ENCODE peak calls at places on chromosomes 1 and 21, in six cellular contexts. One of them, this sample, is unnamed.

GRCh38 chr21:32515869-32516268 is 69.5 kb downstream of the TCP10L start:
- DNase-seq in GM12878: no peak
- DNase-seq in HepG2: no peak
- DNase-seq in IMR-90: peak; percentile 41
- DNase-seq in HEK293T: no peak
- DNase-seq in K562: no peak
- DNase-seq in this sample: no peak

GRCh38 chr1:20610950-20611349 is 22.1 kb downstream of the CDA start:
- DNase-seq in HEK293T: no peak
- DNase-seq in K562: no peak
- DNase-seq in GM12878: no peak
- DNase-seq in HepG2: no peak
- DNase-seq in IMR-90: no peak
- DNase-seq in this sample: no peak

GRCh38 chr1:221576268-221576667 is 165.6 kb downstream of the DUSP10 start:
- DNase-seq in GM12878: no peak
- DNase-seq in HEK293T: no peak
- DNase-seq in K562: no peak
- DNase-seq in HepG2: no peak
- DNase-seq in IMR-90: peak; percentile 96
- DNase-seq in this sample: peak; percentile 59

GRCh38 chr1:86957206-86957605 is 42.8 kb downstream of the HS2ST1 start:
- DNase-seq in HepG2: no peak
- DNase-seq in K562: no peak
- DNase-seq in HEK293T: no peak
- DNase-seq in IMR-90: peak; percentile 35
- DNase-seq in GM12878: no peak
- DNase-seq in this sample: no peak

GRCh38 chr21:45073301-45074047 is 906 bp upstream of the ADARB1 start:
- DNase-seq in HepG2: peak; percentile 31
- DNase-seq in HEK293T: peak; percentile 61
- DNase-seq in K562: peak; percentile 88
- DNase-seq in IMR-90: peak; percentile 44
- DNase-seq in GM12878: no peak
- DNase-seq in this sample: no peak

GRCh38 chr1:20192364-20192763 is 6.0 kb upstream of the PLA2G2C start:
- DNase-seq in K562: no peak
- DNase-seq in GM12878: no peak
- DNase-seq in HEK293T: no peak
- DNase-seq in HepG2: no peak
- DNase-seq in IMR-90: peak; percentile 11
- DNase-seq in this sample: no peak

GRCh38 chr21:34909492-34910292 is 139.4 kb downstream of the RUNX1 start:
- DNase-seq in K562: no peak
- DNase-seq in HEK293T: no peak
- DNase-seq in HepG2: no peak
- DNase-seq in IMR-90: peak; percentile 51
- DNase-seq in GM12878: no peak
- DNase-seq in this sample: no peak

GRCh38 chr1:230668227-230668626 is 25.9 kb downstream of the COG2 start:
- DNase-seq in HepG2: no peak
- DNase-seq in K562: no peak
- DNase-seq in IMR-90: no peak
- DNase-seq in HEK293T: no peak
- DNase-seq in GM12878: no peak
- DNase-seq in this sample: no peak

GRCh38 chr1:24126023-24126671 is 14.2 kb upstream of the MYOM3 start:
- DNase-seq in HEK293T: no peak
- DNase-seq in K562: no peak
- DNase-seq in HepG2: no peak
- DNase-seq in IMR-90: peak; percentile 29
- DNase-seq in GM12878: no peak
- DNase-seq in this sample: no peak

GRCh38 chr1:68043443-68044090 is 6.9 kb downstream of the DIRAS3 start:
- DNase-seq in HEK293T: no peak
- DNase-seq in K562: no peak
- DNase-seq in GM12878: no peak
- DNase-seq in HepG2: no peak
- DNase-seq in IMR-90: no peak
- DNase-seq in this sample: no peak

GRCh38 chr1:21779613-21780521 is 3.1 kb downstream of the USP48 start:
- DNase-seq in HepG2: no peak
- DNase-seq in K562: no peak
- DNase-seq in IMR-90: no peak
- DNase-seq in GM12878: peak; percentile 98
- DNase-seq in HEK293T: no peak
- DNase-seq in this sample: no peak

GRCh38 chr1:155086182-155086741 is 7.6 kb downstream of the EFNA3 start:
- DNase-seq in HepG2: no peak
- DNase-seq in K562: peak; percentile 81
- DNase-seq in IMR-90: no peak
- DNase-seq in HEK293T: peak; percentile 84
- DNase-seq in GM12878: no peak
- DNase-seq in this sample: peak; percentile 82

GRCh38 chr1:165641276-165641987 is 10.4 kb downstream of the MGST3 start:
- DNase-seq in K562: no peak
- DNase-seq in GM12878: no peak
- DNase-seq in IMR-90: peak; percentile 33
- DNase-seq in HepG2: no peak
- DNase-seq in HEK293T: no peak
- DNase-seq in this sample: no peak

GRCh38 chr1:105793541-105794146 is 1262.8 kb upstream of the PRMT6 start:
- DNase-seq in IMR-90: no peak
- DNase-seq in HEK293T: peak; percentile 57
- DNase-seq in HepG2: peak; percentile 39
- DNase-seq in GM12878: no peak
- DNase-seq in K562: peak; percentile 11
- DNase-seq in this sample: peak; percentile 16

GRCh38 chr1:151399890-151400235 is 490 bp downstream of the PSMB4 start:
- DNase-seq in HEK293T: peak; percentile 41
- DNase-seq in K562: peak; percentile 32
- DNase-seq in HepG2: no peak
- DNase-seq in IMR-90: peak; percentile 19
- DNase-seq in GM12878: no peak
- DNase-seq in this sample: no peak

GRCh38 chr21:25191141-25191540 is 416.1 kb downstream of the MRPL39 start:
- DNase-seq in K562: no peak
- DNase-seq in HepG2: no peak
- DNase-seq in HEK293T: no peak
- DNase-seq in IMR-90: no peak
- DNase-seq in GM12878: peak; percentile 65
- DNase-seq in this sample: no peak

DNA sequence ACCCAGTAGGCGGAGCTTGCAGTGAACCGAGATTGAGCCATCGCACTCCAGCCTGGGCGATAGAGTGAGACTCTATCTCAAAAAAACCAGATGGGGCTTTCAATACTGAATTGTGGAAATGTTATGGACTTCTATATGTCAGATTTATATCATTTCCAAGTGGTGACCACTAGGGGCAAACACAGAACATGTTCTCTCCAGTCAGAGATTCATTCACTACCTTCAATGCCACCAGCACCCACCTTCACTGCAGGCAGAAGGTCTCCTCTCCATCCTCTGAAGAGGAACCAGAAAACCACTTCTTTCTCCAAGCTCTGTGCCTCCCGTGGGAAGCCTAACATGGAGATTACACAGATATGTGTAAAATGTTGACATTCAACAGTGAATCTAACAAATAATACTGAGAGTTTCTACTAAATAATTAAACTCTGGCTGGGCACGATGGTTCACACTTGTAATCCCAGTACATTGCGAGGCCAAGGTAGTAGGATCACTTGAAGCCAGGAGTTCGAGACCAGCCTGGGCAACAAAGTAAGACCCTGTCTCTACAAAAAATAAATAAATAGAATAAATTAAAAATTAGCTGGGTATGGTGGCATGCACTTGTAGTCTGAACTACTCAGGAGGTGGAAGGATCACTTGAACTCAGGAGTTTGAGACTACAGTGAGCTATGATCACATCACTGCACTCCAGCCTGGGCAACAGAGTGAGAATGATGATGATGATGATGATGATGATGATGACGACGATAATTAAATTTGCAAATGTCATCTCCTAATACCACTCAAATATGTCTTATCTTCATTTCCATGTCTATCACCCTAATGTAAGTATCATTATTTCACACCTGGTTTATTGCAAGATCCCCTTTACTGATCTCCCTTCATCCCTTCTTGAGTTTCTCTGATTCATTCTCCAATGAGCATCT is 151.1 kb downstream of the ZNF281 start:
- DNase-seq in K562: peak; percentile 27
- DNase-seq in HepG2: peak; percentile 52
- DNase-seq in GM12878: no peak
- DNase-seq in IMR-90: peak; percentile 21
- DNase-seq in HEK293T: peak; percentile 70
- DNase-seq in this sample: peak; percentile 53
- TF ChIP-seq BHLHE40 in K562: no peak
- TF ChIP-seq BHLHE40 in HepG2: no peak
- TF ChIP-seq BHLHE40 in GM12878: no peak
- TF ChIP-seq BHLHE40 in IMR-90: no peak
- TF ChIP-seq BHLHE40 in HEK293T: no peak
- TF ChIP-seq BHLHE40 in this sample: no peak

GRCh38 chr21:27534211-27534610 is 567.3 kb upstream of the ADAMTS5 start:
- DNase-seq in HEK293T: no peak
- DNase-seq in HepG2: no peak
- DNase-seq in K562: no peak
- DNase-seq in GM12878: no peak
- DNase-seq in IMR-90: no peak
- DNase-seq in this sample: no peak

GRCh38 chr21:27535188-27535587 is 568.3 kb upstream of the ADAMTS5 start:
- DNase-seq in HEK293T: no peak
- DNase-seq in K562: no peak
- DNase-seq in GM12878: no peak
- DNase-seq in IMR-90: no peak
- DNase-seq in HepG2: no peak
- DNase-seq in this sample: no peak

GRCh38 chr21:27532081-27532480 is 565.2 kb upstream of the ADAMTS5 start:
- DNase-seq in IMR-90: peak; percentile 63
- DNase-seq in HepG2: peak; percentile 41
- DNase-seq in K562: no peak
- DNase-seq in GM12878: no peak
- DNase-seq in HEK293T: no peak
- DNase-seq in this sample: peak; percentile 0

GRCh38 chr21:27536319-27536718 is 569.4 kb upstream of the ADAMTS5 start:
- DNase-seq in HepG2: no peak
- DNase-seq in HEK293T: no peak
- DNase-seq in IMR-90: peak; percentile 75
- DNase-seq in GM12878: no peak
- DNase-seq in K562: no peak
- DNase-seq in this sample: no peak
- TF ChIP-seq BHLHE40 in HepG2: no peak
- TF ChIP-seq BHLHE40 in HEK293T: no peak
- TF ChIP-seq BHLHE40 in IMR-90: no peak
- TF ChIP-seq BHLHE40 in GM12878: no peak
- TF ChIP-seq BHLHE40 in K562: no peak
- TF ChIP-seq BHLHE40 in this sample: no peak

DNA sequence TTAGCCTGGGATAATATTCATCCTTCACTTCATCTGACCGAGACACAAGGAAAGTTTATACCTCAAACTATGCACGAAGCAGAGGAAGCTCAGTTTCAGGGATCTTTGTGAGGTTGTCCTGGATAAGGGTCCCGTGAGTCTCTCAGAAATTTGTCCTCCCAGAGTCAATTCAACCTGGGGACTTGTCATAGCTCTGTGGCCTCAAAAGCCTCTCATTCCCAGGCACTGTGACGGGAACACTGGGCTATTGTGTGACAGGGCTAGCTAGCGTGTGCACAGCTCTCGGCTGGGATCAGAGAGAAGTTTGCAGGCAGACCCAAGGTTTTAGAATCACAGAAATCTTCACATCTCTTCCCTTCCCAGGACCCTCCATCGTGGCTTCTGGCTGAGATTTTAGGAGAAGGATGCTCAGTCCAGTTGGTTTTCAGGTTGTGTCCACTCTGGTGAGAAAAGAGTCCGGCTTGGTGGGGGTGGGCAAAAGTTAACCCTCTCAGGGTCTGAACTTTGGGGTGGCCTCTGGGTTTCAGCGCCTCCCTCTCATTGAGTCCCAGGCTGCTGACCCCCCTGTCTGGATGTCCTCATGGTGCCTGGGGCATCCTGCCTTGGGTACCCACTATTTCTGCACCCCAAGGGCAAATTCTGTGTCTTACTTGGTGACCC is 20.4 kb upstream of the LBR start:
- DNase-seq in IMR-90: no peak
- DNase-seq in K562: no peak
- DNase-seq in GM12878: no peak
- DNase-seq in HepG2: peak; percentile 76
- DNase-seq in HEK293T: no peak
- DNase-seq in this sample: no peak
- TF ChIP-seq BHLHE40 in IMR-90: no peak
- TF ChIP-seq BHLHE40 in K562: no peak
- TF ChIP-seq BHLHE40 in GM12878: no peak
- TF ChIP-seq BHLHE40 in HepG2: no peak
- TF ChIP-seq BHLHE40 in HEK293T: no peak
- TF ChIP-seq BHLHE40 in this sample: no peak

DNA sequence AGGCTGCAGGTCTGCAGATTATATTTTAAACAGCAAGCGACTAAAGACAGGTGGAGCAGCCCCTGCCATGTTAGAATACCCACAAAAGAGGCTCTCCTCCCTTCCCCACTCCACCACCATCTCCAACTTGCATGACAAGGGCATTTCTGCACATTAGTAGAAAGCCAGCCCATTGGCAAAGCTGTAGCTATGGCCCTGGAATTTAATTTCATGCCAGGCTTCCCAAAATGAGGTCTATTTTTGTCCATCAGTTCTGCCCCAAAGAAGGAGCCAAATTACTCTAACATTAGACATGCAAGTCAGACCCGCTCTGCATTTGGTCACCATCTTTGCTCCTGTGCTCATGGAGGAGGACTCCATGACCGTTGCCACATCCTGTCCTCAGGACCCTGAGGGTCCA is 115.2 kb downstream of the LAMC2 start:
- DNase-seq in HepG2: no peak
- DNase-seq in IMR-90: no peak
- DNase-seq in GM12878: no peak
- DNase-seq in K562: no peak
- DNase-seq in HEK293T: no peak
- DNase-seq in this sample: no peak
- TF ChIP-seq BHLHE40 in HepG2: no peak
- TF ChIP-seq BHLHE40 in IMR-90: no peak
- TF ChIP-seq BHLHE40 in GM12878: no peak
- TF ChIP-seq BHLHE40 in K562: no peak
- TF ChIP-seq BHLHE40 in HEK293T: no peak
- TF ChIP-seq BHLHE40 in this sample: no peak

DNA sequence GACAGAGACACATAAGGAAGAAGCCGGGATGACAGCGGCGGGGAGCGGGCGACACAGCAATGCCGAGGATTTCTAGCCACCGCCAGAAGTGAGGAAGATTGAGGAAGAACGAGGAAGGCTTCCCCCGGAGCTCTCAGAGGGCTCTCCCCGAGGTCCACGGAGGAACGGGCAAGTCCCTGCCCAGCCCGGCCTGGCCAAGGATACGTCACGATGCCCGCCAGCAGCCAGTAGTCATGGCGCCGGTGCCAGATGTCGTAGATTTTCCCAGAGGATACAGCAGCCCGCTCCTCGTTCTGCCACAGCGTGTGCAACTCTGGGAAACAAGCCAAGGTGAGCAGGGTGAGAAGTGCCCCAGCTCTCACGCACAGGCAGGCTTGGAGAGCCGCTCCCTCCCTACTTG is 65.9 kb downstream of the KCNAB2 start:
- DNase-seq in IMR-90: no peak
- DNase-seq in GM12878: no peak
- DNase-seq in HEK293T: no peak
- DNase-seq in HepG2: no peak
- DNase-seq in K562: no peak
- DNase-seq in this sample: no peak
- TF ChIP-seq BHLHE40 in IMR-90: no peak
- TF ChIP-seq BHLHE40 in GM12878: no peak
- TF ChIP-seq BHLHE40 in HEK293T: no peak
- TF ChIP-seq BHLHE40 in HepG2: no peak
- TF ChIP-seq BHLHE40 in K562: no peak
- TF ChIP-seq BHLHE40 in this sample: no peak